ENCODE peak calls at places on chromosomes 16 and 17, in six cellular contexts. V is CD4-positive, CD25-positive, alpha-beta regulatory T cell; C is cardiac muscle cell; E is upper lobe of left lung; Q is gastrocnemius medialis; W is prostate gland. L is an unnamed sample. For H3K9me3 and H3K27me3, the result is how much of the 10 kb centered on the place peaks cover.

GRCh38 chr16:10556240-10556639 is 24.2 kb downstream of the EMP2 start:
- DNase-seq in V (no peak), C (no peak), E (no peak), Q (no peak), W (no peak), L (no peak)

GRCh38 chr17:11241611-11242226 is 706 bp downstream of the SHISA6 start:
- DNase-seq in V (no peak), C (no peak), E (peak), Q (no peak), W (peak), L (no peak)

GRCh38 chr16:4556112-4556511 is at the start of gene C16orf96:
- DNase-seq in V (no peak), C (no peak), E (no peak), Q (no peak), W (no peak), L (no peak)

GRCh38 chr17:28495626-28496025 is 10.5 kb upstream of the FOXN1 start:
- DNase-seq in V (no peak), C (no peak), E (no peak), Q (no peak), W (no peak), L (no peak)

GRCh38 chr17:37796081-37796480 is 51.2 kb upstream of the HNF1B start:
- DNase-seq in V (no peak), C (no peak), E (no peak), Q (no peak), W (no peak), L (no peak)

GRCh38 chr17:73309727-73310555 is 1.9 kb downstream of the CDC42EP4 start:
- DNase-seq in V (no peak), C (no peak), E (no peak), Q (no peak), W (no peak), L (no peak)

GRCh38 chr16:9134306-9134705 is 42.9 kb downstream of the HAPSTR1 start:
- DNase-seq in V (no peak), C (no peak), E (no peak), Q (no peak), W (no peak), L (no peak)

GRCh38 chr17:58991718-58992331 is 114.9 kb downstream of the TRIM37 start:
- DNase-seq in V (no peak), C (no peak), E (no peak), Q (no peak), W (no peak), L (no peak)

DNA sequence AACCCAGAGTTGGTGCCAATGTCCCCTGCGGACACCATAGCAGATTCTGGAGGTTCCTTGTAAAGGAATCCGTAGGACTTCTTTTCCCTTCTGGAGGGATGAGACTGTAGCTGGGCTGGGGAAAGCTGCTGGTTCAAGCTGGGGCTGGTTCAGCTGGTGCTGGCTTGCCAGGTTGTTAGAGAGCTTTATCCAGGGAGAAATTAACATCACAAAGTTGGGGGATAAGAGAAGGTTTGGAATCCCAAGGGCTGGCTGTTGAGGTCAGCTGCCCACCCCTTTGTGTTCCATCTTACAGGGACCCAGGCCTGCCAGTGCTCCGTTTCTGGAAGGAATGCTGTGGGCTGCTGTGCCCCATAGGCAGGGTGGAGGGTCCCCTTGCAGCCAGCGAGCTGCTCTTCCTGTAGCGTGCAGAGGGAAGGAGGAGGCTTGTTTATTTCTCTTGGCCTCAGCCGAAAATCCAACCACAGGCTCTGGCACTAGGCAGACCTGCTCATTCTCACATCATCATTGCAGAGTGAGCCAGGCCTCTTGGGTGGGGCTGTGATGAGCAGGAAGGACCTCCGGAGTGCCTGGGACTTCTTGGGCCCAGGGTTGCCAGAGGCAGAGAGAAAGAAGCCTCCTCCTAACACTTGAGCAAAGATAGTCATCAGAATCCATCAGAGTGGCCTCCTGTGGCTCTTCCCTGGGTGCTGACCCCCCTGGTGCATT is 251.1 kb downstream of the SEC14L1 start:
- DNase-seq in V (no peak), C (no peak), E (no peak), Q (no peak), W (no peak), L (no peak)
- H3K27ac ChIP-seq in V (peak), C (peak), E (peak), Q (peak), W (peak), L (peak)

DNA sequence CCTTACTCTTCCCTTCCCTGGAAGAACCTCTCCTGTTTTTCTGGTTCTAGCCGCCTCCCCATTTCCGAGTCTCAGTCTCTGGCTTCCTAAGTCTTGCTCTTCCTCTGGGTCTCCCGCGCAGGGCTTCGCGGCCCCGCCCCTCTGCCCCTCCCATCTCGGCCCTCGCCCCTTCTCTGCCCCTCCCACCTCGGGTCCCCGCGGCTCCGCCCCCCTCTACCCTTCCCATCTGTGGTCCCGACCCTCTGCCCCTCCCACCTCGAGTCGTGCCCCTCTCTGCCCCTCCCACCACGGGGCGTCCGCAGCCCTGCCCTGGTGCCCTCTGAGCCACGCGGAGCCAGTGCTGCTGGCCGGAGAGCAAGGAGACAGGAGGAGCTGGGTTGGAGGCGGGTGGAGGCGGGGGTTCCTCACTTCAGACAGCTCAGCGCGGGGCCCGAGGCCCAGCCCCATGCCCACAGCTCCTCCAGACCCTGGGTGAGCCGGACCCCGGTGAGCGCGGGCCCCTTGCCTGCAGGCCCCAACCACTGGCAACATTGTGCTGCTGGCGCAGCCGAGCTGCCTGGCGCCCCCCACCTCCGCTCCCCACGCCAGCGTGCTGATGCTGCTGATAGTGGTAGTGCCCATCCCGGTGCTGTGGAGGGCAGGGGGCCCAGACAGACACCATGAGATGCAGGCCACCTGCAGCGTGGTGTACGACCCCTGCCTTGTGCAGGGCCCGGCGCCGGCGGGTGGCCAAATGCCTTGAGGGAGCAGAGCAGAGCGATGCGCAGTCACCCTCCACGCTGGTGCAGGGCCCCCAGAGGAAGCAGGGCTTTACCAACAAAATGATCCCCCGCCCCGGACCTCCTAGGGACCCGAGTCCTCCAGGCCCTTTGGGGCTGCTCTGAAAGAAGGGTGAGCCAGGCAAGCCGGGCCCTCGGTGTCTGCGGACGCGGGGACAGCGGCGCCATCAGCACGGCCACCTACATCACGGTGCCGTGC is 2115.3 kb downstream of the TP53TG3F start:
- DNase-seq in V (no peak), C (no peak), E (peak), Q (no peak), W (no peak), L (no peak)
- H3K9me3 ChIP-seq in V (under half), C (under half), E (under half), Q (under half), W (under half), L (under half)

DNA sequence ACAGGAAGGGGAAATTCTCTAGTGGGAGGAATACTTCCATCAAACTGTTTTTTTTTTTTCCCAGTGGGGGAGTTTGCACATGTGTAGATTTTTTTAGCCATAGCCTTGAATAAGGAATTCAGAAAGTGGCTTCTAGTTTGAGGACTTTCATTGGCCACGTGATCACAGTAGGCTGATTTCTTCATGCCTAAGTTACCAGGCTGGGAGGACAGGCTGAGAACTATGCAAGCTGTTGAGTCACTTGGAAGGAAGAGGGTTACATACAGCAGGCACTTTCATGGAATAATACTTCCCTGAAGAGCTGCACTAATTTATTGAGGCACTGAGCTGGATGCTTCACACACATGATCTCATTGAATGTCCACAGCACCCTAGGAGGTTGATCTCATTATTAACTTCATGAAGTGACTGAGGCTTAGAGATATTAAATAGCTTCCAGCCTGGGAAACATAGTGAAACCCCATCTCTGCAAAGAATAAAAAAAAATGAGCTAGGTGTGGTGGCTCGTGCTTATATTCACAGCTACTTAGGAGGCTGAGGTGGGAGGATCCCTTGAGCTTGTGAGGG is 22.8 kb downstream of the PRKCB start:
- DNase-seq in V (no peak), C (no peak), E (no peak), Q (no peak), W (no peak), L (no peak)
- H3K27me3 ChIP-seq in V (under half), C (under half), E (under half), Q (under half), W (under half), L (under half)

DNA sequence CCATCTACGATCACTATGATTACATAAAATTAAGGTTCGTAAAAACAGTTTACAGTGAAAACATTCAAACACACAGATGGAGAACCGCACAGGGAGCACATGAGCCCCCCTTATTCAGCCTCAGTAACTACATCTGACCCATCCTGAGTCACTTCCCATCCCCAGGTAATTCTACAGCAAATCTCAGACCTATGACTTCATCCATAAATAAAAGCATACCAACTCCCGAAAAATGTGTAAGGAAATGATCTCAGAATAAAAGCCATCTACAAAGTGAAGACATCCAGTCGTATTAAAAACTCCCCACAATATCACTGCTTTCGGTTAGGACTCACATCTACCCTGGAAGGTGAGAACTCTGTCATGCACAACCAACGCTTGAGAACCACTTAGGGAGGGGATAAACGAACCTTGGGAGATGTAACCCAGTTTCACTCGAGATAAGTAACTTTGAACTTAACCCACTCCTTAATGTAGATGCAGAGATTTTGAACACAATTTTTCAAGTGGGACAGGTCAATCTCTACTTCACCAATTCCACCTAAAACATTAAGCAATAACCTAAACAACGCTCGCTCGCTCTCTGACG is 1.3 kb downstream of the USP36 start:
- DNase-seq in V (no peak), C (peak), E (no peak), Q (no peak), W (no peak), L (no peak)
- H3K27ac ChIP-seq in V (peak), C (peak), E (peak), Q (peak), W (peak), L (peak)

GRCh38 chr16:3389663-3390338 is 11.0 kb downstream of the ZSCAN32 start:
- DNase-seq in V (no peak), C (no peak), E (no peak), Q (no peak), W (no peak), L (no peak)
- H3K9me3 ChIP-seq in V (half or more), C (under half), E (half or more), Q (under half), W (under half), L (under half)

GRCh38 chr16:86452451-86452850 is 57.9 kb upstream of the FOXF1 start:
- DNase-seq in V (no peak), C (no peak), E (no peak), Q (no peak), W (no peak), L (no peak)
- H3K27me3 ChIP-seq in V (under half), C (under half), E (under half), Q (under half), W (under half), L (under half)

GRCh38 chr16:57422026-57422944 is 17.7 kb downstream of the CCL17 start:
- DNase-seq in V (no peak), C (peak), E (no peak), Q (no peak), W (peak), L (no peak)
- H3K27ac ChIP-seq in V (no peak), C (no peak), E (no peak), Q (no peak), W (no peak), L (no peak)

DNA sequence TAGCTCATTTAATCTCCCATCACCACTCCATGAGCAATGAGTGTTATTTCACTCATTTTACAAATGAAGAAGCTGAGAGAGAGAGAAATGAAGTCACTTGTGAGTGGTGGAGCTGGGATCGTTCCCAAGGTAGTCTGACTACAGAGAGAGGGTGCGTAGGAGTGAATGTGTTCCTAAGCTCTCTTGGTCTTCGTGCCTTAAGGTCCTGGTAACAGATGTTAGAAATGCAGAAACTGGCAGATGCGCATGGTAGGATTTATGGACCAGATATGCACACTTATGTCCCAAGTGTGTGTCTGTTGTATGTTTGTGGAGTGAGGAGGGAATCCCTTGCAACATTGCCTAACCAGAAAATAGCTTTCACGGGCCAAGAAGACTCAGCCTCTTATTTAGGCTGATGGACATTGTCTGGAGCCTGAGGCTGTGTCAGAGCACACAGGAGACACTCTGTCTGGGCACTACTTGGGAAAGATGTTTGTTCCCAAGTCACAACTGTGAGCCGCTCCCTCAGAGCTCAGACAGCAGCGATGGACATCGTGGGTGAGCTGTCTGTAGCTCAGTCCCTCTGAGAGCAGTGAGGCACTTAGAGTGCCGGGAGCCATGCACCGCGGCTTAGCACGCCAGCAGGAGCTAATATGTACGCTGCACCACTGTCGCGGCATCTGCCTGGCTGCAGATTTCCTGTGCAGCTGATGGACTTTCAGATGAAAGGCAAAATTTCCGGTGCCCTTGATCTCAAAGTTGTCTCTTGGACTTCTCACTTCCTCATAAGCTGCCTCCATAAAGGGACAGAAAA is 93.0 kb upstream of the ZNF469 start:
- DNase-seq in V (no peak), C (no peak), E (no peak), Q (no peak), W (no peak), L (no peak)
- H3K9me3 ChIP-seq in V (under half), C (under half), E (under half), Q (under half), W (under half), L (under half)

GRCh38 chr17:1963250-1963649 is 61.9 kb downstream of the RTN4RL1 start:
- DNase-seq in V (no peak), C (peak), E (no peak), Q (no peak), W (no peak), L (no peak)
- H3K27me3 ChIP-seq in V (under half), C (under half), E (under half), Q (under half), W (under half), L (under half)